ENCODE peak calls at places on chromosomes 4 and X, in ten cellular contexts. B is heart left ventricle, R is A549, Z is lower leg skin, U is IMR-90, P is tibial nerve, W is uterus, Y is Peyer's patch, L is suprapubic skin, A is adrenal gland. I is an unnamed sample.

GRCh38 chr4:174681723-174682300 is 147.2 kb downstream of the GLRA3 start:
- DNase-seq in B (no peak), R (peak; percentile 57), Z (no peak), U (peak; percentile 25), P (no peak), W (no peak), Y (no peak), L (no peak), A (peak; percentile 43), I (peak; percentile 11)

GRCh38 chr4:3253808-3254207 is 4.8 kb downstream of the MSANTD1 start:
- DNase-seq in B (no peak), R (no peak), Z (no peak), U (no peak), P (peak; percentile 11), W (no peak), Y (peak; percentile 25), L (peak; percentile 32), A (peak; percentile 2), I (no peak)

GRCh38 chr4:31104033-31104432 is 383.9 kb downstream of the PCDH7 start:
- DNase-seq in B (no peak), R (no peak), Z (no peak), U (peak; percentile 54), P (no peak), W (no peak), Y (no peak), L (no peak), A (no peak), I (no peak)

GRCh38 chrX:13750812-13751211 is 16.3 kb downstream of the OFD1 start:
- DNase-seq in B (no peak), R (no peak), Z (no peak), U (no peak), P (no peak), W (no peak), Y (no peak), L (no peak), A (no peak), I (no peak)

GRCh38 chr4:117400039-117400835 is 314.9 kb upstream of the TRAM1L1 start:
- DNase-seq in B (no peak), R (peak; percentile 16), Z (no peak), U (peak; percentile 77), P (no peak), W (no peak), Y (no peak), L (no peak), A (no peak), I (no peak)

GRCh38 chr4:90498175-90498574 is 371.0 kb downstream of the CCSER1 start:
- DNase-seq in B (no peak), R (no peak), Z (no peak), U (no peak), P (no peak), W (no peak), Y (no peak), L (no peak), A (no peak), I (no peak)

GRCh38 chr4:25821267-25821666 is 41.5 kb downstream of the SEL1L3 start:
- DNase-seq in B (no peak), R (no peak), Z (no peak), U (no peak), P (no peak), W (no peak), Y (no peak), L (no peak), A (no peak), I (no peak)

GRCh38 chr4:125315571-125316390 is 1.0 kb downstream of the FAT4 start:
- DNase-seq in B (peak; percentile 64), R (peak; percentile 36), Z (no peak), U (peak; percentile 54), P (no peak), W (peak; percentile 54), Y (peak; percentile 52), L (peak; percentile 60), A (peak; percentile 38), I (no peak)

GRCh38 chr4:72569719-72570235 is 756 bp upstream of the ADAMTS3 start:
- DNase-seq in B (no peak), R (no peak), Z (no peak), U (peak; percentile 17), P (no peak), W (no peak), Y (no peak), L (no peak), A (no peak), I (no peak)

GRCh38 chr4:101222156-101222845 is 125.0 kb downstream of the PPP3CA start:
- DNase-seq in B (no peak), R (no peak), Z (no peak), U (peak; percentile 14), P (no peak), W (no peak), Y (no peak), L (no peak), A (no peak), I (no peak)

DNA sequence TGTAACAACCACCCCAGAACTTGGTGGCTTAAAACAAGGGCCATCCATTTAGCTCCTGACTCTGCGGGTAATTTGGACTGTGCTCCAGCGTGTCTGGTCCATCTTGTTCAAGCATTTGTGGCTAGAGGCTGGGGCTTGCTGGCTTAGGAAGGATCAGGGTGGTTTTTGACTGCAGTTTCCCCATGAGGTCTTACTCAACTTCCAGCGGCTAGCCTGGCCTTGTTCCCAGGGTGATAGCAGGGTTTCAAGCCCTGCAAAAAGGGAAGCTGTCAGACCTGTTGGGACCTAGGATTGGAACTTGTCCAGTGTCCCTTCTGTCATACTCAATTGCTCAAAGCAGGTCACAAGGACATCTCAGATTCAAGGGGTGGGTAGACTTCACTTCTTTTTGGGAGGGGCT is 205.9 kb downstream of the STIM2 start:
- DNase-seq in B (no peak), R (no peak), Z (peak; percentile 34), U (no peak), P (no peak), W (no peak), Y (no peak), L (no peak), A (peak; percentile 36), I (no peak)
- TF ChIP-seq POLR2A in B (no peak), R (no peak), Z (no peak), U (no peak), P (no peak), W (no peak), Y (no peak), L (no peak), A (no peak), I (no peak)

DNA sequence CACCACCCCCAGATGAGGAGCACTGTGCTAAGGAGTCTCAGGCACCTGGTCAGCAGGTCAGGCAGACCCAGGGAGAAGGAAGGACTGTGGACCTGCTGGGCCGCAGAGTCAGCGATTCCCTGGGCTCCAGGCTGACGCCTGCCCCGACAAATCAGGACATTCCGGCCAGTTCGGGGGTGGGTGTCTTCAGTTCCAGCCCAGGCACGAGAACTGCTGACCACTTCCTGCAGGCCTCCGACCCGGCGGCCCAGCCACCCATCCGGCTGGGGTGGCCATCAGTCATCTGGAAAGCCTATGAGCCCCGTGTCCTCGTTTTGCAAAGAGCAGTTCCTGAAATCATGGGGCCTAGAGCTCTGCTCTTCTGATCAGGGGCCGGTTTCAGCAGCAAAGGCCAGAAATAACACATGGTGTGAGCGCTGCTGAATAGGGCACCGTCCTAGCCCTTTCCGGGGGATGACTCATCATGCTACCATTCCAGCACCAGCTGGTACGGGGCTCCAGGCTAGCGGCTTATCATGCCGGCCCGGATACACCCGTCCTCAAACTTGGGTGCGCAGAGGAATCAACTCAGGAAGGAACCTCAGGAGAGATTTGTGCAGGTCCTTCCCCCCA is 7.8 kb upstream of the SH3TC1 start:
- DNase-seq in B (peak; percentile 77), R (no peak), Z (peak; percentile 70), U (peak; percentile 44), P (peak; percentile 54), W (peak; percentile 32), Y (no peak), L (no peak), A (peak; percentile 81), I (peak; percentile 76)
- TF ChIP-seq POLR2A in B (no peak), R (no peak), Z (no peak), U (no peak), P (no peak), W (no peak), Y (no peak), L (no peak), A (peak; percentile 12), I (peak; percentile 14)

GRCh38 chr4:4858527-4858926 is 938 bp upstream of the MSX1 start:
- DNase-seq in B (no peak), R (no peak), Z (no peak), U (no peak), P (no peak), W (no peak), Y (no peak), L (no peak), A (no peak), I (no peak)

GRCh38 chr4:4857809-4858508 is 1.5 kb upstream of the MSX1 start:
- DNase-seq in B (no peak), R (no peak), Z (no peak), U (no peak), P (no peak), W (no peak), Y (no peak), L (no peak), A (no peak), I (no peak)

GRCh38 chr4:4860381-4860802 is 927 bp downstream of the MSX1 start:
- DNase-seq in B (no peak), R (no peak), Z (no peak), U (peak; percentile 35), P (no peak), W (no peak), Y (no peak), L (no peak), A (peak; percentile 17), I (peak; percentile 60)

GRCh38 chr4:4859799-4860380 is 425 bp downstream of the MSX1 start:
- DNase-seq in B (no peak), R (no peak), Z (no peak), U (no peak), P (no peak), W (no peak), Y (no peak), L (no peak), A (no peak), I (peak; percentile 37)

GRCh38 chr4:4859010-4859798 is at the start of gene MSX1:
- DNase-seq in B (peak; percentile 90), R (peak; percentile 74), Z (peak; percentile 79), U (peak; percentile 75), P (peak; percentile 74), W (peak; percentile 92), Y (peak; percentile 83), L (peak; percentile 91), A (peak; percentile 91), I (peak; percentile 89)
- TF ChIP-seq POLR2A in B (peak; percentile 78), R (peak; percentile 88), Z (peak; percentile 61), U (peak; percentile 94), P (no peak), W (peak; percentile 98), Y (no peak), L (peak; percentile 50), A (peak; percentile 98), I (peak; percentile 98)

DNA sequence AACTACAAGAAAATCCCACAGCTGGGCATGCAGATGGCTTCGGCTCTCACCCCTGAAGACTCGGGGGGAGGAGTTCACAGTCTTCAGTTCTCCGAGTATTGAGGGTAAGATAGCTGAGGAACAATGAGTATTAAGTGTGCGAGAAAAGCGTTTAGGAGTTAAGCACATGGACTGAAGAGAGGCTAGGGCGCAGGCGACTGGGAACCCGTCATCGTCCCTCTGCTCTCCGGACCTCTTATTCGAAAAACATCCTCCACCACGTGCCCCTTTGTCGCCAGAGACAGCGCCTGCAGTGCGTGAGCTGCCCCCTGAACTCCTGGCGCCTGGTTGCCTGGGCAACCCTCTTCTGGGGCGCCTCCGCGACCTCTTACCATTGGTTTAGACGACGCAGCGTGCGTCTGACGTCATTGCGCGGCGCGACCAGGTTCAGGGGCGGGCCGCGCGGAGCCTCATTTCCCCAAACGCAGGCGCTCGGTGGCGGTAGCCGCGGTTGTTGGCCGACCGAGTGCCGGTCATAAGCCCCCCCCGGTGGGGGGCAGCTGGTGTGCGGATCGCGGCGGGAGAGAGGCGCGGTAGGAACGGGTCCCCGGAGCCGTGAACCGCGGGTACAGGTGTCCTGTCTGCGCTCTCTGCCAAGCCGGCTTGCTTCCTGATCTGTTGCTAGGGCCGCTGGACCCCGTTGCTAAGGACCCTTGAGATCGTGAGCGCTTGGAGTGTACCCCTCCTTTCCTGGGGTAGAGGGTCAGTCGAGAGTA is at the start of gene PACRGL:
- DNase-seq in B (peak; percentile 93), R (peak; percentile 90), Z (peak; percentile 90), U (peak; percentile 91), P (peak; percentile 89), W (peak; percentile 91), Y (peak; percentile 95), L (peak; percentile 95), A (peak; percentile 96), I (peak; percentile 64)
- TF ChIP-seq POLR2A in B (no peak), R (peak; percentile 26), Z (no peak), U (peak; percentile 80), P (peak; percentile 29), W (peak; percentile 62), Y (peak; percentile 34), L (no peak), A (peak; percentile 61), I (peak; percentile 62)

I was measured in H54.